ENCODE peak calls at places on chromosomes 16 and 17, in four cellular contexts. One of them, this sample, is unnamed.

GRCh38 chr17:32912218-32912897 is 15.6 kb upstream of the TMEM98 start:
- DNase-seq in GM12864: no peak
- DNase-seq in upper lobe of right lung: peak; percentile 83
- DNase-seq in natural killer cell: no peak
- DNase-seq in this sample: peak; percentile 20

GRCh38 chr17:7436556-7437368 is 1.5 kb downstream of the TMEM102 start:
- DNase-seq in upper lobe of right lung: peak; percentile 94
- DNase-seq in GM12864: no peak
- DNase-seq in natural killer cell: peak; percentile 79
- DNase-seq in this sample: peak; percentile 80

GRCh38 chr16:67213197-67214019 is 13.5 kb upstream of the TMEM208 start:
- DNase-seq in GM12864: no peak
- DNase-seq in natural killer cell: no peak
- DNase-seq in upper lobe of right lung: no peak
- DNase-seq in this sample: no peak

GRCh38 chr17:61395983-61396585 is 3.6 kb upstream of the TBX2 start:
- DNase-seq in natural killer cell: no peak
- DNase-seq in upper lobe of right lung: peak; percentile 68
- DNase-seq in GM12864: no peak
- DNase-seq in this sample: no peak

GRCh38 chr16:86994651-86995171 is 322.5 kb downstream of the C16orf95 start:
- DNase-seq in GM12864: no peak
- DNase-seq in upper lobe of right lung: no peak
- DNase-seq in natural killer cell: no peak
- DNase-seq in this sample: no peak

GRCh38 chr17:204427-205175 is 23.2 kb upstream of the DOC2B start:
- DNase-seq in upper lobe of right lung: no peak
- DNase-seq in GM12864: no peak
- DNase-seq in natural killer cell: no peak
- DNase-seq in this sample: no peak

GRCh38 chr16:89037261-89038152 is 56.1 kb upstream of the ACSF3 start:
- DNase-seq in natural killer cell: no peak
- DNase-seq in upper lobe of right lung: no peak
- DNase-seq in GM12864: no peak
- DNase-seq in this sample: peak; percentile 72

GRCh38 chr17:4477286-4477791 is 21.3 kb upstream of the SPNS2 start:
- DNase-seq in GM12864: no peak
- DNase-seq in natural killer cell: no peak
- DNase-seq in upper lobe of right lung: no peak
- DNase-seq in this sample: no peak

GRCh38 chr17:79930786-79931516 is 91.7 kb upstream of the CBX4 start:
- DNase-seq in GM12864: no peak
- DNase-seq in upper lobe of right lung: no peak
- DNase-seq in natural killer cell: no peak
- DNase-seq in this sample: no peak

DNA sequence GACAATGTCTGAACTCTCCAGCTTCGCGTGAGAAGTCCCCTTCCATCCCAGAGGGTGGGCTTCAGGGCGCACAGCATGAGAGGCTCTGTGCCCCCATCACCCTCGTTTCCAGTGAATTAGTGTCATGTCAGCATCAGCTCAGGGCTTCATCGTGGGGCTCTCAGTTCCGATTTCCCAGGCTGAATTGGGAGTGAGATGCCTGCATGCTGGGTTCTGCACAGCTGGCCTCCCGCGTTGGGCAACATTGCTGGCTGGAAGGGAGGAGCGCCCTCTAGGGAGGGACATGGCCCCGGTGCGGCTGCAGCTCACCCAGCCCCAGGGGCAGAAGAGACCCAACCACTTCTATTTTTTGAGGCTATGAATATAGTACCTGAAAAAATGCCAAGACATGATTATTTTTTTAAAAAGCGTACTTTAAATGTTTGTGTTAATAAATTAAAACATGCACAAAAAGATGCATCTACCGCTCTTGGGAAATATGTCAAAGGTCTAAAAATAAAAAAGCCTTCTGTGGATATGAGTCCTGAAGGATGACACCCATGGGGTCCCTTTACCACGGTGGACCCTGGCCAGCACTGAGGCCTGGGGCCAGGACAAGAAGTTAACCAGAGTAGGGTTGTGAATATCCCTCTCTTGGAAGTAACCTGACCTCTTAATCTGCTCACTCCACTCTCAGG is 10.5 kb upstream of the ITGAD start:
- DNase-seq in upper lobe of right lung: peak; percentile 85
- DNase-seq in natural killer cell: peak; percentile 68
- DNase-seq in GM12864: peak; percentile 13
- DNase-seq in this sample: peak; percentile 52
- TF ChIP-seq CTCF in upper lobe of right lung: peak; percentile 69
- TF ChIP-seq CTCF in natural killer cell: peak; percentile 90
- TF ChIP-seq CTCF in GM12864: peak; percentile 85
- TF ChIP-seq CTCF in this sample: peak; percentile 85

DNA sequence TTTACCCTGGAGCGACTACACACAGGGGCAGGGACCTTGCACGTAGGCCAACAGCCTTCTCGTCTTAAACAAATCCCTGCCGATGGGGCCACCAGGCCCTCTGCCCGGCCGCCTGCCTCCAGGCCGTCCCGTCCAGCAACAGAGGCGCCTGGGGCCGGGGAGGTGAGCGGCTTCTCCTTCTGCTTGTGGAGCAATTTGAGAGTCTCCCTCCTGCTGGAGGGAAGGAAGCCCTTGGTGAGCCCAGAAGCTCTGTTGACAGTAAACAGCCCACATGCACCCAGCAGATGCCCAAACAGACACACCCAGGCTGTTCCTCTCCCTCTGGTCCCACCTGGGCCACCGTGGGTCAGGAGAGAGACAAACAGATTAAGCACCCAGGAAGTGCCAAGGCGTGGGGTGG is 8.1 kb downstream of the SLC43A2 start:
- DNase-seq in GM12864: no peak
- DNase-seq in upper lobe of right lung: no peak
- DNase-seq in natural killer cell: no peak
- DNase-seq in this sample: no peak
- TF ChIP-seq CTCF in GM12864: no peak
- TF ChIP-seq CTCF in upper lobe of right lung: no peak
- TF ChIP-seq CTCF in natural killer cell: no peak
- TF ChIP-seq CTCF in this sample: no peak

GRCh38 chr17:49843774-49844350 is 4.0 kb downstream of the TAC4 start:
- DNase-seq in upper lobe of right lung: peak; percentile 59
- DNase-seq in natural killer cell: no peak
- DNase-seq in GM12864: no peak
- DNase-seq in this sample: no peak
- TF ChIP-seq CTCF in upper lobe of right lung: peak; percentile 29
- TF ChIP-seq CTCF in natural killer cell: no peak
- TF ChIP-seq CTCF in GM12864: peak; percentile 66
- TF ChIP-seq CTCF in this sample: peak; percentile 25

DNA sequence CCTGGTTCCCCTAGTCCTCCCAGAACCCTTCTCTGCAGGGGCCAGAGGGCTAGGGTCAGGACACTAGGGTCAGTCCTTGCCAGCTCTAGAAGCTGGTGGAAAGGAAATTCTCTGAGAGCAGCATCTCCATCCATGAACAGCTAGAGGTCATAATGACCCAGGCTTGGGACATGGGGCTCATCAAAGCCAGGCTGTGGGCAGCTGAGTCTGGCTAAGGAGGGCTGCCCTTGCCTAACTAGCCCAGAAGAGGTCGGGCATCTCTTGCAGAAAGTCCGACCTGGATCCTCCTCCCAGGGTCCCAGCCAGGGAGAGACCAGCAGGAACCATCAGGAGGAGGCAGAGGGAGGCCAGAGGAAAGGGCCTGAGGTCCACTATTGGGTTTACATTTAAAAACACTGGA is 4.3 kb downstream of the MPO start:
- DNase-seq in upper lobe of right lung: no peak
- DNase-seq in natural killer cell: no peak
- DNase-seq in GM12864: no peak
- DNase-seq in this sample: no peak
- TF ChIP-seq CTCF in upper lobe of right lung: no peak
- TF ChIP-seq CTCF in natural killer cell: no peak
- TF ChIP-seq CTCF in GM12864: no peak
- TF ChIP-seq CTCF in this sample: no peak

GRCh38 chr17:14112407-14112806 is 43.1 kb downstream of the COX10 start:
- DNase-seq in upper lobe of right lung: no peak
- DNase-seq in natural killer cell: no peak
- DNase-seq in GM12864: no peak
- DNase-seq in this sample: no peak

GRCh38 chr17:14118951-14119350 is 49.6 kb downstream of the COX10 start:
- DNase-seq in upper lobe of right lung: no peak
- DNase-seq in natural killer cell: no peak
- DNase-seq in GM12864: peak; percentile 4
- DNase-seq in this sample: no peak

GRCh38 chr17:14116263-14117024 is 47.1 kb downstream of the COX10 start:
- DNase-seq in upper lobe of right lung: no peak
- DNase-seq in natural killer cell: no peak
- DNase-seq in GM12864: no peak
- DNase-seq in this sample: no peak

GRCh38 chr17:14107889-14108288 is 38.6 kb downstream of the COX10 start:
- DNase-seq in natural killer cell: no peak
- DNase-seq in GM12864: no peak
- DNase-seq in upper lobe of right lung: no peak
- DNase-seq in this sample: no peak

GRCh38 chr17:14113137-14113536 is 43.8 kb downstream of the COX10 start:
- DNase-seq in natural killer cell: no peak
- DNase-seq in GM12864: no peak
- DNase-seq in upper lobe of right lung: no peak
- DNase-seq in this sample: no peak
- TF ChIP-seq CTCF in natural killer cell: no peak
- TF ChIP-seq CTCF in GM12864: no peak
- TF ChIP-seq CTCF in upper lobe of right lung: no peak
- TF ChIP-seq CTCF in this sample: no peak

GRCh38 chr17:73546770-73547345 is 97.4 kb downstream of the SDK2 start:
- DNase-seq in GM12864: peak; percentile 4
- DNase-seq in natural killer cell: no peak
- DNase-seq in upper lobe of right lung: peak; percentile 85
- DNase-seq in this sample: no peak
- TF ChIP-seq CTCF in GM12864: no peak
- TF ChIP-seq CTCF in natural killer cell: no peak
- TF ChIP-seq CTCF in upper lobe of right lung: no peak
- TF ChIP-seq CTCF in this sample: no peak

GRCh38 chr16:70586731-70587130 is 59.6 kb upstream of the IL34 start:
- DNase-seq in upper lobe of right lung: no peak
- DNase-seq in GM12864: no peak
- DNase-seq in natural killer cell: no peak
- DNase-seq in this sample: no peak

GRCh38 chr16:70578035-70578434 is 54.4 kb downstream of the SF3B3 start:
- DNase-seq in upper lobe of right lung: no peak
- DNase-seq in GM12864: no peak
- DNase-seq in natural killer cell: no peak
- DNase-seq in this sample: no peak

GRCh38 chr16:70579648-70580630 is 56.3 kb downstream of the SF3B3 start:
- DNase-seq in natural killer cell: no peak
- DNase-seq in upper lobe of right lung: peak; percentile 72
- DNase-seq in GM12864: no peak
- DNase-seq in this sample: no peak

GRCh38 chr16:70579248-70579647 is 55.6 kb downstream of the SF3B3 start:
- DNase-seq in GM12864: no peak
- DNase-seq in upper lobe of right lung: no peak
- DNase-seq in natural killer cell: no peak
- DNase-seq in this sample: no peak

GRCh38 chr16:70582280-70582978 is 58.8 kb downstream of the SF3B3 start:
- DNase-seq in upper lobe of right lung: no peak
- DNase-seq in natural killer cell: no peak
- DNase-seq in GM12864: no peak
- DNase-seq in this sample: no peak
- TF ChIP-seq CTCF in upper lobe of right lung: peak; percentile 13
- TF ChIP-seq CTCF in natural killer cell: no peak
- TF ChIP-seq CTCF in GM12864: peak; percentile 51
- TF ChIP-seq CTCF in this sample: peak; percentile 35

DNA sequence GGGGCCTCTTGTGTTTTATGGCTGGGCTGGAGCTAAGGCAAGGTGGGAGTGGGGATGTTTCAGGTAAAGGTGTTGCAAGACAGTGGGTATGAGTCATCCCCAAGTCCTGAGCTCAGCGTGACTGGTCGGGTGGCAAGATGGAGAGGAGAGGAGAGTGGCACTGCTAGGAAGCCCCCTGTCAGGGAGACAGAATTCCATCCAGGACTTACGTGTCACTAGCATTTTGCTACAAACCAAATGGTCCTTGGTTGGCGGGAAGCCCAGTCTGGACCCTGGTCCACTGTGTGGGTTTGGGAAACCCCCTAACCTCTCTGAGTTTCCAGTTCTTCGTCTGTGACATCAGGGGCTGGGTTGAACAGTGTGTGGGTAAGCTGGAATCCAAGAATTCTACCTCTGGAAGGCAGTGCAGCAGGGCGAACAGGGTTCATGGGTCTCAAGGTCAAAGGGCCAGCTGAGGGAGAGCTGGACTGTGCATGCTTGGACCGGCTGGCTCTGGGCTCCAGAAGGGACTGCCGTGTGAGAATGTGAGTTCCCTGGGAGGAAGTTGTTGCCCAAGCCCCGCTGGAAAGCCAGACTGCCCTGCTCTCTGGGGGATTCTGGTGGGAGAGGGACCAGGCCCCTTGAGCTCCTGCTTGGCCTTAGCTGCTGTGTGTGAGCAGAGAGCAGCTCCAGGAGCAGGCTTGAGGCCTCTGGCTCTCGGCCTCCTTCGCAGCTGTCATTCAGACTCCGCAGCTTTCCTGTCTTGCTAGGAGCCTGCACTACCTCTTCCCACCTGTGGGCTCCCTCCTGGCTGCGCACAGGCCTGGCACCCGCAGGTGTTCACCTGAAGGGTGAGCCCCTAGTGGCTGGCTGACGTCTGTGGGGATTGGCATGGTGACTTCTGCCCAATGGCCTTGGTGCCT is 84.5 kb downstream of the NT5M start:
- DNase-seq in natural killer cell: no peak
- DNase-seq in upper lobe of right lung: peak; percentile 78
- DNase-seq in GM12864: no peak
- DNase-seq in this sample: peak; percentile 52
- TF ChIP-seq CTCF in natural killer cell: no peak
- TF ChIP-seq CTCF in upper lobe of right lung: peak; percentile 45
- TF ChIP-seq CTCF in GM12864: peak; percentile 71
- TF ChIP-seq CTCF in this sample: peak; percentile 70

This sample was measured in progenitor cell of endocrine pancreas.